ENCODE peak calls at places on chromosomes 12 and 14, in seven cellular contexts. O, Q, C, K, B, A and H are unnamed samples.

GRCh38 chr12:25734529-25735180 is 181.6 kb upstream of the LMNTD1 start:
- DNase-seq in O (no peak), Q (no peak), C (no peak), K (no peak), B (no peak), A (no peak), H (no peak)

GRCh38 chr12:124273630-124274029 is 21.3 kb upstream of the RFLNA start:
- DNase-seq in O (no peak), Q (no peak), C (peak; percentile 66), K (no peak), B (no peak), A (peak; percentile 64), H (peak; percentile 38)

GRCh38 chr14:48398675-48399282 is 723.4 kb upstream of the MDGA2 start:
- DNase-seq in O (no peak), Q (no peak), C (no peak), K (peak; percentile 21), B (no peak), A (peak; percentile 44), H (peak; percentile 13)

GRCh38 chr14:104321151-104322130 is 183.1 kb downstream of the KIF26A start:
- DNase-seq in O (no peak), Q (no peak), C (peak; percentile 5), K (no peak), B (no peak), A (no peak), H (no peak)

GRCh38 chr14:91415794-91416743 is 1.6 kb downstream of the CCDC88C start:
- DNase-seq in O (peak; percentile 41), Q (no peak), C (no peak), K (peak; percentile 81), B (no peak), A (no peak), H (no peak)

GRCh38 chr12:92133166-92133565 is 12.5 kb downstream of the BTG1 start:
- DNase-seq in O (no peak), Q (no peak), C (no peak), K (peak; percentile 6), B (no peak), A (no peak), H (no peak)

GRCh38 chr14:61357118-61357517 is 35.7 kb downstream of the PRKCH start:
- DNase-seq in O (no peak), Q (no peak), C (no peak), K (no peak), B (no peak), A (no peak), H (no peak)

GRCh38 chr14:52325632-52326031 is 11.5 kb downstream of the PTGER2 start:
- DNase-seq in O (no peak), Q (no peak), C (no peak), K (no peak), B (no peak), A (peak; percentile 76), H (no peak)

GRCh38 chr12:98401427-98401826 is 114.0 kb upstream of the TMPO start:
- DNase-seq in O (no peak), Q (no peak), C (no peak), K (no peak), B (no peak), A (no peak), H (no peak)

GRCh38 chr14:76977793-76978730 is 50.4 kb downstream of the IRF2BPL start:
- DNase-seq in O (no peak), Q (peak; percentile 92), C (no peak), K (no peak), B (no peak), A (peak; percentile 92), H (no peak)

DNA sequence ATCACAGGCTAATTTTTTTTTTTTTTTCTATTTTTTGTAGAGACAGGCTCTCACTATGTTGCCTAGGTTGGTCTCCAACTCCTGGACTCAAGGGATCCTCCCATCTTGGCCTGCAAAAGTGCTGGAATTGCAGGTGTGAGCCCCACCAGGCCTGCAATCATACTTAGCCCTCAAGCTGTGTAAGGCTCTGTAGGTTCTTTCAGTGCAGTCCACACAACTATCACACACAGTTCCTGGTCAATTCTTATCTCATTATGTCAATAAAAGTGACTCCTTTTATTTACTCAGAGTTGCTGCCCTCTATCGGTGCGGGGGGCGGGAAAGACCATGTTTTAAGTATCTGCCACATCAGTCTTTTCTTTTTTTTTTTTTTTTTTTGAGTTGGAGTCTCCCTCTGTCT is 29.0 kb downstream of the SLC2A3 start:
- DNase-seq in O (peak; percentile 13), Q (no peak), C (peak; percentile 72), K (no peak), B (no peak), A (peak; percentile 64), H (peak; percentile 5)
- TF ChIP-seq CTCF in O (no peak), Q (peak; percentile 29), C (no peak), K (peak; percentile 8), B (no peak), A (peak; percentile 53), H (peak; percentile 61)

DNA sequence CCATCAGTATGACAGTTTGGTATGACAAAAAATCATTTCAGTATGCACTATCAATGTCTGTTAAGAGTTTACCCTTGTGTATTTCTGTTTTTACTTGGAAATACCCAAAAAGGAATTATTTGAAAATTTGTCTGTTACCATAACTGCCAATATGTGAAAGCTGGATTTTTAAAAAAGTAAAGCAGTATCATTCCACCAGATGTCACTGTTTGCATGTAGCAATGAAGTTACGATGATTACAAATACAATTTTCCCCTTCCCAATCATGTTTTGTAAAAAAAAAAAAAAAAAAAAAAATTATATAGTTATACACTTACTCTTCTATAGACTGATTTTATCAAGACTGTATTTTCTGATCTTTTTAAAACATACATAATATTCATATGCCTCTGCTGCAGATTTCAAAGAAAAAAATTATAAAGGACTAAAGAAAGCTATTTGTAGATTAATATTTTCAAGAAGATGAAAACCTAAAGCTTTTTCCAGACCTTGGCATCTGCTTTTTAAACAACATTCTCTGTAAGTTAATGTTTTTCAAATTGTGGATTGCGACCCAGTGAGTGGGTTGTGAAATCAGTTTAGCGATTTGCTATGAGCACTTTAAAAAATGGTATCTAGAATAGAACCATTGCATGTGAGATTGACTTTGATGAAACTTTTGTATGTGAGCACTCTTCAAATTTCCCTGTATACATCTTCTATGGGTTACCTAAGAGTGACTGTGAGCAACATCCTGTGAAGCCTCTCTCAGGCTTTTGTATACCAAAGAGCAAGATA is 114.2 kb downstream of the TTC6 start:
- DNase-seq in O (no peak), Q (no peak), C (no peak), K (no peak), B (no peak), A (peak; percentile 28), H (no peak)
- TF ChIP-seq CTCF in O (peak; percentile 34), Q (peak; percentile 34), C (no peak), K (no peak), B (peak; percentile 19), A (peak; percentile 53), H (peak; percentile 73)

GRCh38 chr12:7439579-7440505 is 4.1 kb downstream of the CD163L1 start:
- DNase-seq in O (no peak), Q (peak; percentile 68), C (peak; percentile 84), K (no peak), B (peak; percentile 27), A (peak; percentile 64), H (peak; percentile 63)
- TF ChIP-seq CTCF in O (no peak), Q (no peak), C (no peak), K (no peak), B (no peak), A (no peak), H (peak; percentile 53)

DNA sequence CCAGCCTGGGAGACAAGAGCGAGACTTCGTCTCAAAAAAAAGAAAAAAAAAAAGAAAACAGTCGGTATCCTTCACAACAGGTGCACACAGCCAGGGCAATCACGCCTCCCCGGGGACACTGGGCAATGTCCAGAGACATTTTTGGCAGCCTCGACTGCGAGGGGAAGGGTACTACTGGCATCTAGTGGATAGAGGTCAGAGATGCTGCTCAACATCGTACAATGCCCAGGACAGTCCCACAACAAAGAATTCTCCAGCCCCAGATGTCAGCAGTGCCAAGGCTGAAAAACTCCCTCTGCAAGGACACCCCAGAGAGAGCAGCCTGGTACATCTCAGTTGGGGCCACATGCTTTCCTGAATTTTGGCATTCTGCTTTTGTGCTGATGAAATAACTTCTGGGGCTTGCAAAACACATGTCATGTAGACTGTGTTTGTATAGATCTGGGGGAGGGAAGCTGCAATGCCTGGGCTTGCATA is 21.5 kb downstream of the ALDH2 start:
- DNase-seq in O (no peak), Q (no peak), C (peak; percentile 26), K (no peak), B (no peak), A (peak; percentile 52), H (no peak)
- TF ChIP-seq CTCF in O (peak; percentile 37), Q (peak; percentile 40), C (no peak), K (no peak), B (no peak), A (peak; percentile 31), H (peak; percentile 36)

GRCh38 chr14:54566410-54567223 is at the start of gene SAMD4A:
- DNase-seq in O (peak; percentile 73), Q (peak; percentile 86), C (peak; percentile 65), K (peak; percentile 76), B (peak; percentile 64), A (peak; percentile 84), H (peak; percentile 53)
- TF ChIP-seq CTCF in O (peak; percentile 42), Q (peak; percentile 34), C (no peak), K (peak; percentile 14), B (no peak), A (peak; percentile 38), H (peak; percentile 53)